ENCODE peak calls at places on chromosomes 2 and 18, in eight cellular contexts. P is GM20000; I is stromal cell of bone marrow; K is activated naive CD8-positive, alpha-beta T cell treated with anti-CD3 and anti-CD28 coated beads, Interleukin-2, amount 50 U/mL, for 24 hours; O is naive thymus-derived CD8-positive, alpha-beta T cell; X is A673; C is NCI-H1436; E is activated T-cell treated with anti-CD3 and anti-CD28 coated beads for 1 hour. W is an unnamed sample.

GRCh38 chr2:10039658-10040410 is 3.5 kb upstream of the KLF11 start:
- DNase-seq in K (no peak), I (peak), X (no peak), O (no peak), E (no peak), P (no peak), C (no peak), W (no peak)

GRCh38 chr2:238274152-238274865 is 14.1 kb downstream of the PER2 start:
- DNase-seq in O (no peak), X (no peak), K (no peak), I (no peak), P (no peak), C (no peak), E (no peak), W (no peak)

GRCh38 chr2:59463401-59463800 is 1090.1 kb downstream of the BCL11A start:
- DNase-seq in O (no peak), P (no peak), K (no peak), C (no peak), E (no peak), X (no peak), I (no peak), W (no peak)

GRCh38 chr2:205758498-205758897 is 76.2 kb downstream of the NRP2 start:
- DNase-seq in I (no peak), X (no peak), K (no peak), C (no peak), E (no peak), O (no peak), P (no peak), W (no peak)

GRCh38 chr2:2464095-2464494 is 133.0 kb upstream of the MYT1L start:
- DNase-seq in P (no peak), C (peak), O (no peak), E (no peak), X (peak), I (no peak), K (no peak), W (no peak)

GRCh38 chr18:23131693-23132319 is 3.5 kb upstream of the CABLES1 start:
- DNase-seq in E (peak), K (peak), C (peak), O (peak), P (peak), X (peak), I (peak), W (peak)

GRCh38 chr2:20584045-20584636 is 66.8 kb downstream of the HS1BP3 start:
- DNase-seq in P (no peak), E (no peak), C (no peak), X (no peak), I (no peak), O (no peak), K (no peak), W (no peak)

GRCh38 chr2:96618599-96619283 is 19.4 kb downstream of the KANSL3 start:
- DNase-seq in K (no peak), E (no peak), I (peak), O (no peak), X (no peak), P (no peak), C (no peak), W (no peak)

GRCh38 chr2:23523651-23524260 is 138.8 kb downstream of the KLHL29 start:
- DNase-seq in C (no peak), O (no peak), E (no peak), P (no peak), I (no peak), K (no peak), X (no peak), W (no peak)

GRCh38 chr2:184628051-184628450 is 29.7 kb downstream of the ZNF804A start:
- DNase-seq in X (no peak), I (no peak), C (no peak), K (no peak), E (no peak), O (no peak), P (no peak), W (no peak)

GRCh38 chr2:33350632-33351031 is 125.8 kb upstream of the RASGRP3 start:
- DNase-seq in I (no peak), O (no peak), C (no peak), X (no peak), P (no peak), E (no peak), K (no peak), W (no peak)

GRCh38 chr2:10331702-10332401 is 29.1 kb downstream of the HPCAL1 start:
- DNase-seq in E (no peak), K (peak), P (peak), C (no peak), O (peak), I (no peak), X (no peak), W (no peak)

GRCh38 chr2:191245869-191246531 is 796 bp downstream of the MYO1B start:
- DNase-seq in E (no peak), K (peak), X (peak), P (peak), C (peak), I (no peak), O (peak), W (peak)

GRCh38 chr2:108588070-108588668 is 53.9 kb downstream of the LIMS1 start:
- DNase-seq in X (no peak), K (no peak), O (no peak), E (no peak), C (no peak), P (no peak), I (no peak), W (no peak)

GRCh38 chr2:168592181-168592831 is 136.2 kb downstream of the CERS6 start:
- DNase-seq in X (no peak), I (no peak), C (no peak), O (no peak), K (no peak), E (no peak), P (no peak), W (no peak)

GRCh38 chr2:63863707-63864106 is 22.0 kb downstream of the UGP2 start:
- DNase-seq in P (no peak), O (no peak), E (no peak), C (no peak), X (no peak), I (no peak), K (no peak), W (no peak)

GRCh38 chr2:131034122-131035051 is 58.9 kb downstream of the FAM168B start:
- DNase-seq in E (no peak), P (no peak), I (no peak), X (peak), O (peak), K (peak), C (no peak), W (no peak)

GRCh38 chr18:22844184-22844583 is 88.9 kb upstream of the RBBP8 start:
- DNase-seq in E (no peak), K (no peak), O (no peak), C (no peak), I (no peak), X (no peak), P (no peak), W (no peak)

GRCh38 chr2:21535826-21536225 is 412.1 kb downstream of the TDRD15 start:
- DNase-seq in I (no peak), E (no peak), O (no peak), X (no peak), C (no peak), K (no peak), P (no peak), W (no peak)

GRCh38 chr18:60962629-60963028 is 370.6 kb upstream of the CDH20 start:
- DNase-seq in X (no peak), E (no peak), P (no peak), K (no peak), C (no peak), O (no peak), I (no peak), W (no peak)

GRCh38 chr2:55779459-55780421 is 86.1 kb upstream of the PNPT1 start:
- DNase-seq in O (no peak), P (no peak), K (no peak), C (no peak), I (no peak), E (no peak), X (no peak), W (no peak)

GRCh38 chr18:3388980-3389379 is 61.0 kb upstream of the TGIF1 start:
- DNase-seq in K (no peak), X (no peak), O (no peak), C (no peak), E (no peak), P (no peak), I (no peak), W (no peak)

GRCh38 chr2:160493227-160494028 is at the start of gene RBMS1:
- DNase-seq in K (peak), P (peak), C (peak), X (peak), E (peak), O (peak), I (no peak), W (peak)

GRCh38 chr2:217166241-217166640 is 306.4 kb upstream of the TNP1 start:
- DNase-seq in E (no peak), O (no peak), I (peak), X (peak), C (peak), K (no peak), P (peak), W (peak)

GRCh38 chr2:195368530-195369216 is 288.4 kb upstream of the SLC39A10 start:
- DNase-seq in C (no peak), I (no peak), E (no peak), K (no peak), O (no peak), X (no peak), P (no peak), W (no peak)

GRCh38 chr2:81304154-81304830 is 999.7 kb upstream of the LRRTM1 start:
- DNase-seq in E (no peak), O (no peak), P (no peak), I (no peak), C (no peak), K (no peak), X (no peak), W (no peak)

GRCh38 chr2:110804915-110805314 is 72.5 kb downstream of the ACOXL start:
- DNase-seq in I (no peak), E (peak), C (no peak), O (no peak), K (peak), X (no peak), P (peak), W (no peak)

GRCh38 chr18:43757273-43757672 is 480.0 kb upstream of the SYT4 start:
- DNase-seq in O (no peak), P (no peak), C (no peak), X (no peak), K (no peak), E (no peak), I (no peak), W (no peak)

GRCh38 chr2:55112229-55113016 is 62.2 kb upstream of the RTN4 start:
- DNase-seq in O (no peak), E (no peak), P (no peak), X (no peak), K (no peak), C (no peak), I (peak), W (no peak)

GRCh38 chr2:241110089-241110606 is 8.1 kb upstream of the MTERF4 start:
- DNase-seq in C (no peak), K (no peak), X (no peak), P (no peak), I (no peak), O (no peak), E (no peak), W (no peak)

GRCh38 chr2:161898633-161899032 is 175.4 kb downstream of the DPP4 start:
- DNase-seq in X (no peak), E (no peak), C (no peak), K (no peak), I (no peak), P (no peak), O (no peak), W (no peak)